ENCODE peak calls at places on chromosomes 13 and 19, in ten cellular contexts. M is PC-9, J is pancreas, X is fibroblast of lung, P is Peyer's patch, U is tibial nerve, N is sigmoid colon, H is HCT116, L is lung, Z is left ventricle myocardium inferior. G is an unnamed sample.

GRCh38 chr13:31835932-31836331 is 96.6 kb downstream of the RXFP2 start:
- DNase-seq in U (no peak), N (no peak), L (no peak), X (peak; percentile 49), H (no peak), M (no peak), Z (no peak), J (no peak), P (no peak), G (no peak)

GRCh38 chr13:107999751-108000150 is 215.6 kb downstream of the LIG4 start:
- DNase-seq in N (no peak), M (no peak), H (no peak), P (no peak), L (no peak), X (no peak), J (no peak), U (no peak), Z (no peak), G (no peak)

GRCh38 chr13:28707629-28708427 is 10.9 kb downstream of the SLC46A3 start:
- DNase-seq in N (no peak), H (no peak), Z (no peak), P (no peak), L (no peak), J (no peak), M (peak; percentile 47), U (no peak), X (peak; percentile 88), G (no peak)

GRCh38 chr19:35742121-35742724 is at the start of gene IGFLR1:
- DNase-seq in X (no peak), U (no peak), Z (no peak), J (no peak), P (peak; percentile 81), H (no peak), N (no peak), L (no peak), M (no peak), G (peak; percentile 46)

GRCh38 chr13:25406377-25406776 is 34.6 kb downstream of the ATP8A2 start:
- DNase-seq in H (peak; percentile 8), U (no peak), L (no peak), X (no peak), Z (no peak), J (no peak), M (no peak), P (no peak), N (no peak), G (no peak)

GRCh38 chr19:1862424-1863307 is 713 bp downstream of the KLF16 start:
- DNase-seq in J (peak; percentile 83), Z (no peak), N (no peak), L (no peak), M (no peak), P (no peak), X (no peak), H (no peak), U (no peak), G (peak; percentile 54)

GRCh38 chr13:104074326-104074725 is 1008.1 kb upstream of the SLC10A2 start:
- DNase-seq in J (no peak), N (no peak), Z (no peak), P (no peak), U (no peak), M (no peak), H (no peak), X (no peak), L (no peak), G (no peak)

GRCh38 chr13:94595006-94595942 is 678 bp downstream of the TGDS start:
- DNase-seq in H (no peak), J (no peak), Z (no peak), L (no peak), X (peak; percentile 29), M (no peak), U (no peak), N (no peak), P (peak; percentile 32), G (no peak)

GRCh38 chr19:44582581-44583265 is 30.6 kb upstream of the IGSF23 start:
- DNase-seq in H (peak; percentile 36), Z (no peak), X (peak; percentile 28), J (no peak), P (no peak), M (no peak), N (no peak), U (no peak), L (no peak), G (no peak)

GRCh38 chr13:76884167-76884566 is 2.0 kb downstream of the KCTD12 start:
- DNase-seq in P (no peak), J (no peak), X (peak; percentile 68), Z (peak; percentile 27), L (peak; percentile 56), U (no peak), M (no peak), H (no peak), N (peak; percentile 78), G (no peak)

GRCh38 chr13:40666905-40667621 is 622 bp upstream of the FOXO1 start:
- DNase-seq in U (no peak), M (no peak), P (peak; percentile 68), H (no peak), N (peak; percentile 78), L (peak; percentile 69), J (peak; percentile 89), Z (peak; percentile 36), X (no peak), G (peak; percentile 27)

GRCh38 chr13:94169783-94170513 is 309.5 kb downstream of the DCT start:
- DNase-seq in J (peak; percentile 22), U (no peak), N (no peak), L (no peak), M (no peak), X (no peak), P (no peak), Z (no peak), H (no peak), G (no peak)

GRCh38 chr19:38134538-38135149 is 89.4 kb downstream of the DPF1 start:
- DNase-seq in J (no peak), N (no peak), H (no peak), U (no peak), P (peak; percentile 28), M (no peak), Z (no peak), L (no peak), X (peak; percentile 55), G (no peak)

GRCh38 chr19:5109560-5109959 is 140.6 kb downstream of the KDM4B start:
- DNase-seq in P (no peak), Z (no peak), N (no peak), M (no peak), H (no peak), J (no peak), L (no peak), U (no peak), X (no peak), G (no peak)

GRCh38 chr19:926595-927043 is 784 bp downstream of the ARID3A start:
- DNase-seq in J (peak; percentile 76), M (no peak), H (no peak), P (peak; percentile 78), U (peak; percentile 63), X (no peak), N (no peak), Z (peak; percentile 70), L (no peak), G (no peak)

GRCh38 chr13:51125495-51126226 is 14.6 kb upstream of the C13orf42 start:
- DNase-seq in L (peak; percentile 42), N (peak; percentile 72), J (peak; percentile 79), M (no peak), U (peak; percentile 17), X (peak; percentile 56), P (peak; percentile 22), H (peak; percentile 60), Z (peak; percentile 21), G (no peak)

GRCh38 chr19:12095111-12095790 is 30.7 kb downstream of the ZNF844 start:
- DNase-seq in N (no peak), U (no peak), P (no peak), M (no peak), L (no peak), H (no peak), X (peak; percentile 70), Z (no peak), J (no peak), G (no peak)

GRCh38 chr13:18212873-18213272 is 968.8 kb downstream of the TUBA3C start:
- DNase-seq in X (peak; percentile 9), Z (no peak), U (peak; percentile 52), H (no peak), M (no peak), P (no peak), N (no peak), L (no peak), J (no peak), G (no peak)

GRCh38 chr19:54630784-54631183 is 500 bp downstream of the LILRB1 start:
- DNase-seq in J (no peak), Z (no peak), H (no peak), L (no peak), P (no peak), N (no peak), U (no peak), M (no peak), X (no peak), G (no peak)
- H3K27ac ChIP-seq in J (no peak overlapping the region), Z (no peak overlapping the region), H (no peak overlapping the region), L (no peak overlapping the region), P (no peak overlapping the region), N (no peak overlapping the region), U (no peak overlapping the region), M (no peak overlapping the region), X (no peak overlapping the region), G (no peak overlapping the region)

GRCh38 chr13:39321578-39321977 is 281.4 kb downstream of the LHFPL6 start:
- DNase-seq in U (peak; percentile 58), P (no peak), Z (no peak), J (no peak), M (no peak), X (peak; percentile 87), L (no peak), N (peak; percentile 69), H (no peak), G (no peak)
- TF ChIP-seq CTCF in U (no peak), P (no peak), Z (no peak), J (no peak), M (no peak), X (no peak), L (no peak), N (no peak), H (no peak), G (no peak)

DNA sequence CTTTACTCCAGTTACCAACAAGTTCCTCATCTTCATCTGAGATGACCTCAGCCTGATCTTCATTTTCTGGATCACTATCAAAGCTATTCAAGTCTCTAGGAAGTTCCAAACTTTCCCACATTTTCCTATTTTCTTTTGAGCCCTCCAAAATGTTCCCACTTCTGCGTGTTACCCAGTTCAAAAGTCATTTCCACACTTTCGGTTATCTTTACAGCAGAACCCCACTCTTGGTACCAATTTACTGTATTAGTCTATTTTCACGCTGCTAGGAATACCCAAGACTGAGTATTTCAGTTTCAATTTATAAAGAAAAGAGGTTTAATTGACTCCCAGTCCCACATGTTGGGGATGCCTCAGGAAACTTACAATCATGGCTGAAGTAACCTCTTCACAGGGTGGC is 274.3 kb downstream of the FGF9 start:
- DNase-seq in L (no peak), H (no peak), X (no peak), N (no peak), Z (no peak), U (no peak), P (no peak), J (no peak), M (no peak), G (no peak)
- H3K9me3 ChIP-seq in L (no peaks in the 10 kb centered on the region), H (no peaks in the 10 kb centered on the region), X (no peaks in the 10 kb centered on the region), N (peaks cover 13% of the 10 kb centered on the region), Z (peaks cover 26% of the 10 kb centered on the region), U (no peaks in the 10 kb centered on the region), P (no peaks in the 10 kb centered on the region), J (no peaks in the 10 kb centered on the region), M (no peaks in the 10 kb centered on the region), G (peaks cover 11% of the 10 kb centered on the region)

DNA sequence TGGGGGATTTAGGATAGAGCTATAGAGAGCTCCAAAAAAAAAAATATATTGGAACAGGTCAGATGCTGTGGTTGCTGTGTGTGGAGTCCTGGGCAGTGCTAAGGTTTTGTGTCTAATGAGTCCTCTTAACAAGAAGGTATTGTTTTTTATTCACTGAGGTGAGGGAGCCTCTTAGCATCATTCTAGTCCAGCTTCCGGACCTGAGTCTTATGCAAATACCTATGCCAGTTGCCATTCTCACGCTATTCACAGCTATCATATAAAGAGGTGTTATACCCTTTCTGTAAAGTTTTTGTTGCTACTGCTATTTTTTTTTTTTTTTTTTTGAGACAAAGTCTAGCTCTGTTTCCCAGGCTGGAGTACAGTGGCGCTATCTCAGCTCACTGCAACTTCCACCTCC is 1.4 kb downstream of the NLRP2 start:
- DNase-seq in P (no peak), U (no peak), X (no peak), M (no peak), N (no peak), Z (no peak), J (no peak), H (no peak), L (no peak), G (no peak)
- H3K27ac ChIP-seq in P (no peak overlapping the region), U (no peak overlapping the region), X (no peak overlapping the region), M (no peak overlapping the region), N (no peak overlapping the region), Z (no peak overlapping the region), J (no peak overlapping the region), H (no peak overlapping the region), L (no peak overlapping the region), G (no peak overlapping the region)

G was measured in CD4-positive, alpha-beta T cell.